ENCODE peak calls at places on chromosomes 16 and 17, in six cellular contexts. L is SK-N-SH, T is astrocyte of the spinal cord, F is lower leg skin, M is HFF-Myc, J is prostate gland. H is an unnamed sample.
A peak's percentile ranks its signal among the peaks of the same experiment; 100 is the strongest.

GRCh38 chr17:36773039-36773438 is 164.2 kb upstream of the LHX1 start:
- DNase-seq in L (no peak), T (no peak), F (no peak), M (no peak), J (no peak), H (no peak)

GRCh38 chr16:63287411-63287810 is 1251.2 kb upstream of the CDH8 start:
- DNase-seq in L (no peak), T (no peak), F (no peak), M (no peak), J (no peak), H (no peak)

GRCh38 chr17:71528210-71528609 is 592.6 kb upstream of the SOX9 start:
- DNase-seq in L (no peak), T (no peak), F (no peak), M (no peak), J (no peak), H (no peak)

GRCh38 chr16:20898938-20899502 is 1.1 kb downstream of the DCUN1D3 start:
- DNase-seq in L (no peak), T (peak; percentile 55), F (no peak), M (no peak), J (no peak), H (peak; percentile 37)

GRCh38 chr17:10290046-10290445 is 82.8 kb downstream of the MYH13 start:
- DNase-seq in L (no peak), T (no peak), F (no peak), M (no peak), J (no peak), H (no peak)

GRCh38 chr16:69727916-69728270 is 1.5 kb upstream of the NQO1 start:
- DNase-seq in L (no peak), T (no peak), F (no peak), M (no peak), J (no peak), H (no peak)

GRCh38 chr16:57213462-57213861 is 27.3 kb downstream of the RSPRY1 start:
- DNase-seq in L (no peak), T (no peak), F (no peak), M (no peak), J (no peak), H (no peak)

GRCh38 chr17:77398274-77398673 is 257.5 kb downstream of the SEC14L1 start:
- DNase-seq in L (no peak), T (no peak), F (no peak), M (no peak), J (no peak), H (no peak)

GRCh38 chr17:1617620-1618174 is 10.9 kb downstream of the SLC43A2 start:
- DNase-seq in L (no peak), T (peak; percentile 48), F (no peak), M (no peak), J (no peak), H (peak; percentile 49)

GRCh38 chr16:87163637-87164036 is 153.6 kb downstream of the C16orf95 start:
- DNase-seq in L (no peak), T (no peak), F (no peak), M (no peak), J (no peak), H (no peak)

GRCh38 chr17:12627177-12627629 is 38.5 kb upstream of the MYOCD start:
- DNase-seq in L (no peak), T (peak; percentile 92), F (no peak), M (peak; percentile 63), J (peak; percentile 8), H (peak; percentile 64)

GRCh38 chr17:41659813-41660212 is 28.9 kb upstream of the EIF1 start:
- DNase-seq in L (no peak), T (no peak), F (peak; percentile 84), M (no peak), J (no peak), H (no peak)

GRCh38 chr16:50740747-50741146 is 1.1 kb upstream of the CYLD start:
- DNase-seq in L (no peak), T (no peak), F (peak; percentile 57), M (no peak), J (no peak), H (no peak)

GRCh38 chr17:47693667-47694017 is 319 bp upstream of the TBKBP1 start:
- DNase-seq in L (no peak), T (no peak), F (peak; percentile 89), M (no peak), J (peak; percentile 19), H (no peak)

GRCh38 chr16:12084436-12084835 is 107.9 kb downstream of the SNX29 start:
- DNase-seq in L (no peak), T (no peak), F (peak; percentile 25), M (no peak), J (no peak), H (no peak)

GRCh38 chr17:63550816-63551639 is 751 bp downstream of the DCAF7 start:
- DNase-seq in L (peak; percentile 72), T (peak; percentile 28), F (peak; percentile 78), M (no peak), J (no peak), H (no peak)

GRCh38 chr16:67233596-67233995 is 6.7 kb downstream of the TMEM208 start:
- DNase-seq in L (no peak), T (no peak), F (no peak), M (no peak), J (no peak), H (no peak)

GRCh38 chr16:73319747-73320146 is 271.8 kb upstream of the ZFHX3 start:
- DNase-seq in L (peak; percentile 27), T (no peak), F (no peak), M (no peak), J (no peak), H (no peak)

GRCh38 chr16:89290472-89290871 is 73.0 kb downstream of the ZNF778 start:
- DNase-seq in L (no peak), T (no peak), F (no peak), M (no peak), J (no peak), H (no peak)

GRCh38 chr17:8965394-8966168 is at the start of gene PIK3R5:
- DNase-seq in L (peak; percentile 60), T (no peak), F (peak; percentile 89), M (no peak), J (no peak), H (no peak)

GRCh38 chr16:80427800-80428199 is 113.0 kb upstream of the DYNLRB2 start:
- DNase-seq in L (no peak), T (no peak), F (no peak), M (no peak), J (no peak), H (no peak)

GRCh38 chr17:53193044-53193443 is 629.7 kb upstream of the KIF2B start:
- DNase-seq in L (no peak), T (no peak), F (no peak), M (no peak), J (no peak), H (no peak)

GRCh38 chr17:38914741-38915638 is 10.4 kb upstream of the LASP1NB start:
- DNase-seq in L (peak; percentile 67), T (no peak), F (peak; percentile 77), M (no peak), J (no peak), H (no peak)

GRCh38 chr17:63317166-63317845 is 128.8 kb downstream of the CYB561 start:
- DNase-seq in L (no peak), T (no peak), F (no peak), M (no peak), J (no peak), H (no peak)

GRCh38 chr17:8119575-8120519 is 1.5 kb upstream of the ALOXE3 start:
- DNase-seq in L (peak; percentile 53), T (peak; percentile 95), F (peak; percentile 95), M (peak; percentile 88), J (peak; percentile 72), H (peak; percentile 80)

GRCh38 chr16:12539185-12539929 is 264.3 kb downstream of the CPPED1 start:
- DNase-seq in L (no peak), T (peak; percentile 63), F (no peak), M (peak; percentile 52), J (no peak), H (peak; percentile 11)

GRCh38 chr16:67177743-67178699 is 5.7 kb downstream of the MATCAP1 start:
- DNase-seq in L (peak; percentile 88), T (peak; percentile 48), F (no peak), M (no peak), J (peak; percentile 85), H (no peak)

GRCh38 chr17:57603541-57603940 is 141.6 kb downstream of the CCDC182 start:
- DNase-seq in L (no peak), T (no peak), F (no peak), M (no peak), J (peak; percentile 58), H (no peak)

GRCh38 chr17:40111221-40112128 is 10.3 kb upstream of the MSL1 start:
- DNase-seq in L (peak; percentile 87), T (peak; percentile 91), F (peak; percentile 97), M (peak; percentile 85), J (peak; percentile 90), H (peak; percentile 91)

GRCh38 chr17:40110457-40110856 is 10.1 kb upstream of the NR1D1 start:
- DNase-seq in L (peak; percentile 76), T (no peak), F (peak; percentile 88), M (no peak), J (no peak), H (no peak)

GRCh38 chr17:40107266-40107980 is 7.0 kb upstream of the NR1D1 start:
- DNase-seq in L (no peak), T (no peak), F (no peak), M (no peak), J (no peak), H (no peak)

GRCh38 chr17:40110026-40110425 is 9.6 kb upstream of the NR1D1 start:
- DNase-seq in L (no peak), T (no peak), F (no peak), M (no peak), J (no peak), H (no peak)

GRCh38 chr17:40109471-40109824 is 9.1 kb upstream of the NR1D1 start:
- DNase-seq in L (no peak), T (no peak), F (no peak), M (no peak), J (no peak), H (no peak)
- TF ChIP-seq CTCF in L (peak; percentile 27), T (peak; percentile 21), F (no peak), M (peak; percentile 10), J (no peak), H (peak; percentile 7)

GRCh38 chr16:30340621-30341020 is 14.5 kb downstream of the CD2BP2 start:
- DNase-seq in L (no peak), T (no peak), F (peak; percentile 50), M (no peak), J (no peak), H (no peak)

GRCh38 chr16:30335598-30336474 is 19.3 kb downstream of the CD2BP2 start:
- DNase-seq in L (no peak), T (no peak), F (no peak), M (no peak), J (no peak), H (no peak)
- H3K4me3 ChIP-seq in L (peak overlapping the region; percentile 74), T (peak overlapping the region; percentile 44), F (no peak overlapping the region), M (peak overlapping the region; percentile 61), J (peak overlapping the region; percentile 57), H (peak overlapping the region; percentile 61)

GRCh38 chr17:45160505-45161287 is 979 bp upstream of the HEXIM2 start:
- DNase-seq in L (peak; percentile 81), T (peak; percentile 75), F (peak; percentile 94), M (no peak), J (peak; percentile 59), H (no peak)
- TF ChIP-seq CTCF in L (peak; percentile 34), T (no peak), F (no peak), M (no peak), J (peak; percentile 6), H (no peak)

DNA sequence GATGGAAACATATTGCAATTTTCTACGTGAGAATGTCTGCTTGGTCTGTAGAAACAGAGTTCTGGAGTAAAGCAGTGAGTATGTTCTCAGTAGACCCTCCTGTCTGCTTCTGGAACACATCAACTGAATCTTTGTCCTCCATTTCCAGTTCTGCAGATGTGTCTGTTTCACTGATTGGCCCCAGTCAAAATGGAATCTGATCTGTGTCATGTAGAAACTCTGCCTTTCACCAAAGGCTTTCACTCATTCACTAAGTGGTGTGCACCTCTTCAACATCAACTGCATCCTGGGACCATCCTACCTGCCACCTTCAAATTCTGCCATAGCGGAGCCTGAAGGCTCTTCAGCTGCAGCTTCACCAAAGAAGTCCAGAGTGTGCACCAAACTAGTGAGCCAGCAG is 2.8 kb upstream of the ZNF267 start:
- DNase-seq in L (no peak), T (no peak), F (no peak), M (no peak), J (no peak), H (no peak)
- H3K4me3 ChIP-seq in L (no peak overlapping the region), T (no peak overlapping the region), F (no peak overlapping the region), M (no peak overlapping the region), J (no peak overlapping the region), H (no peak overlapping the region)